ENCODE peak calls at places on chromosomes 2 and 18, in eight cellular contexts. E is sigmoid colon, I is esophagus squamous epithelium, N is spleen, W is H1, T is transverse colon, K is uterus, Q is thyroid gland. B is an unnamed sample.

GRCh38 chr18:67589325-67589724 is 72.8 kb upstream of the DSEL start:
- DNase-seq in E (no peak), I (no peak), N (no peak), W (no peak), T (no peak), K (no peak), Q (no peak), B (no peak)

GRCh38 chr2:164479460-164479859 is 141.8 kb downstream of the GRB14 start:
- DNase-seq in E (no peak), I (no peak), N (no peak), W (no peak), T (no peak), K (no peak), Q (peak; percentile 45), B (peak; percentile 55)

GRCh38 chr2:1723397-1724042 is 20.8 kb downstream of the PXDN start:
- DNase-seq in E (no peak), I (no peak), N (no peak), W (no peak), T (no peak), K (no peak), Q (no peak), B (no peak)

GRCh38 chr2:238925281-238925680 is 77.4 kb downstream of the TWIST2 start:
- DNase-seq in E (peak; percentile 50), I (no peak), N (peak; percentile 54), W (no peak), T (no peak), K (no peak), Q (no peak), B (no peak)

GRCh38 chr2:55364189-55365055 is 55.2 kb downstream of the CCDC88A start:
- DNase-seq in E (peak; percentile 79), I (no peak), N (no peak), W (no peak), T (no peak), K (peak; percentile 38), Q (peak; percentile 43), B (peak; percentile 60)

GRCh38 chr18:39448942-39449341 is 1883.3 kb upstream of the CELF4 start:
- DNase-seq in E (no peak), I (no peak), N (no peak), W (no peak), T (no peak), K (no peak), Q (no peak), B (no peak)

GRCh38 chr18:76412010-76412817 is 82.8 kb downstream of the ZNF516 start:
- DNase-seq in E (peak; percentile 71), I (no peak), N (no peak), W (no peak), T (peak; percentile 9), K (peak; percentile 55), Q (no peak), B (no peak)

GRCh38 chr2:160365691-160366367 is 127.8 kb downstream of the RBMS1 start:
- DNase-seq in E (peak; percentile 81), I (no peak), N (no peak), W (no peak), T (peak; percentile 71), K (peak; percentile 58), Q (no peak), B (peak; percentile 53)

GRCh38 chr2:15596968-15597367 is 5.3 kb downstream of the DDX1 start:
- DNase-seq in E (no peak), I (no peak), N (no peak), W (no peak), T (no peak), K (no peak), Q (no peak), B (no peak)

GRCh38 chr2:102489646-102490045 is 16.6 kb downstream of the SLC9A4 start:
- DNase-seq in E (no peak), I (no peak), N (no peak), W (no peak), T (no peak), K (no peak), Q (no peak), B (no peak)

GRCh38 chr2:25098558-25099486 is 56.9 kb downstream of the EFR3B start:
- DNase-seq in E (peak; percentile 83), I (no peak), N (no peak), W (no peak), T (peak; percentile 8), K (peak; percentile 33), Q (peak; percentile 55), B (peak; percentile 51)

GRCh38 chr2:172084734-172085459 is 410 bp upstream of the DLX1 start:
- DNase-seq in E (peak; percentile 86), I (peak; percentile 14), N (peak; percentile 88), W (no peak), T (peak; percentile 69), K (peak; percentile 53), Q (peak; percentile 52), B (peak; percentile 75)

GRCh38 chr2:173122936-173123335 is 47.3 kb downstream of the MAP3K20 start:
- DNase-seq in E (no peak), I (no peak), N (no peak), W (no peak), T (no peak), K (no peak), Q (no peak), B (no peak)

GRCh38 chr2:234422242-234422641 is 74.6 kb downstream of the ARL4C start:
- DNase-seq in E (no peak), I (no peak), N (no peak), W (no peak), T (peak; percentile 31), K (no peak), Q (no peak), B (no peak)

GRCh38 chr2:113173563-113174368 is at the start of gene PSD4:
- DNase-seq in E (no peak), I (peak; percentile 73), N (peak; percentile 97), W (no peak), T (peak; percentile 82), K (no peak), Q (peak; percentile 61), B (peak; percentile 33)
- TF ChIP-seq POLR2A in E (no peak), I (no peak), N (no peak), W (no peak), T (peak; percentile 34), K (no peak), Q (no peak), B (no peak)

DNA sequence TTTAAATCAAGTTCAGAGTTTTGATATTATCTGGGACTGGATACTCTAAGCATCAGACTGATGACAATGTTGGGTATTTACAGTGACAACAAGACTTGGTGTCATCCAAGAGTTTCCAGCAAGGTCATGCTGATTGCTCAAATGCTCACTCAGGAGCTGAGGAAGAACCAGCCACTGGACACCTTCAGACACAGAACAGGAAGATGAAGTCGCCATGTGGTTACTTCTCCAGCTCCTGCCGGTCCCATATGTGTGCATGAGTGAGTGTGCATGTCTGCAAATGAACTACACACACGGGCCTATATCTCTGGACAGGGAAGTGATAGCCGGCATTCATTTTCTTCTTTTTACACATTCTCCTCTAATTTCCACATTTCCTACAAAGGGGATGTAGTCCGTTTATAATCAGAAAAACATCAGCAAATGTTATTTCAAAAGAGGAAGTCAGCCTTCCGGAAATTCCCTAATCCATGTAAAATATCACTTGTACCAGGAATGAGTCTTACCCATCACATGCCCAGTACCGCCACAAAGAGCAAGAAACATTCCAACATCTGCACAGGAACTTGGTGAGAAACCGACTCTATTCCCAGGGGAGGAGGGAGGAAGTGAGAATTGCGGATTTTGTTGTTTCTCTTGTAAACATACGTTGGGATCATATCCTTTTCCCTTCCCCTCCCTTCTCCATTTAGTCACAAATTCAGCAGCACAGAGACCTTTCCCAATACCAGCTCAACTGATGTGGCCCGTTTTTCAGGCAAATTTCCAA is 10.8 kb downstream of the RFX8 start:
- DNase-seq in E (no peak), I (no peak), N (no peak), W (no peak), T (no peak), K (no peak), Q (no peak), B (no peak)
- TF ChIP-seq POLR2A in E (no peak), I (no peak), N (no peak), W (no peak), T (no peak), K (no peak), Q (no peak), B (no peak)

GRCh38 chr18:35582310-35582682 is 756 bp downstream of the GALNT1 start:
- DNase-seq in E (no peak), I (no peak), N (no peak), W (no peak), T (no peak), K (no peak), Q (no peak), B (no peak)

GRCh38 chr18:35582899-35583558 is 1.5 kb downstream of the GALNT1 start:
- DNase-seq in E (no peak), I (no peak), N (no peak), W (no peak), T (no peak), K (no peak), Q (peak; percentile 17), B (no peak)

GRCh38 chr18:35581555-35582309 is at the start of gene GALNT1:
- DNase-seq in E (no peak), I (no peak), N (peak; percentile 91), W (no peak), T (no peak), K (peak; percentile 18), Q (peak; percentile 17), B (peak; percentile 32)

GRCh38 chr18:35578481-35578880 is 3.1 kb upstream of the GALNT1 start:
- DNase-seq in E (no peak), I (no peak), N (no peak), W (no peak), T (no peak), K (no peak), Q (peak; percentile 6), B (no peak)

DNA sequence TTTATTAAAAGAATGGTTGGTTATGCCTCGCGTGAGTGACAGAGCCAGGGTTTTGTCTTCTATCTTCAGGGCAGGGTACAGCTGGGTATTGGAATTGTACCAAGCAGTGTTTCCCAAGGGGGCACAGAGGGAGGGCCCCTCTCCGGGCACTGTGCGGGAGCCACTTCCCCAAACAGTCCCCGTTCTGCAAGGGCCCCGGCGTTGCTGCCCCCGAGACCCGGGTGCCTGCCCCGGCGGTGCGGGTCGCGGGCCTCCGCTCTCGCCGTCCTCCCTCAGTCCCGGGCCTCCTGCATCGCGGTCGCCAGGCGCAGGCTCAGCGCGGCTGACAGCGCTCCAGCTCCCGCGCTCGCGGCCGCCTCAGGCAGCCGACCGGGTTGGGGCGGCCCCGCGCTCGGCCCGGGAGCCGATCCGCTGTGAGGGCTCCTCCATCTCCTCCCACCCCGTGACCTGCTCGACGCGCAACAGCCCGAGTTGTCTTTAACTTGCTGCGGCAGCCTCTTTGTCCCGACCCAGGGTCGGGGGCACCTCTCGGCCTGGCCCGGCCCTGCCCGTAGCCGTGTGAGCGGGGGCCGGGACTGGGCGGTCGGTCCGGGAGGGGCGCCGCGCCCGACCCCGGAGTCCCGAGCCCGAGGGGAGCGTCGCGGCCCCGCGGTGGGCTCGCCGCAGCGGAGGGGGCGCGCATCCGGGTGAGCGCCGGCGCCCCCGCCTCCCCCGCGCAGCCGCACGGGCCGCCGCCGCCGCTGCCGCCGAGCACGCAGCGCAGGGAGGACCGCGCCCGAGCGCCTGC is 599 bp upstream of the GALNT1 start:
- DNase-seq in E (peak; percentile 81), I (peak; percentile 4), N (peak; percentile 93), W (peak; percentile 7), T (peak; percentile 60), K (peak; percentile 53), Q (peak; percentile 65), B (peak; percentile 67)
- TF ChIP-seq POLR2A in E (no peak), I (no peak), N (no peak), W (no peak), T (no peak), K (no peak), Q (peak; percentile 51), B (no peak)

DNA sequence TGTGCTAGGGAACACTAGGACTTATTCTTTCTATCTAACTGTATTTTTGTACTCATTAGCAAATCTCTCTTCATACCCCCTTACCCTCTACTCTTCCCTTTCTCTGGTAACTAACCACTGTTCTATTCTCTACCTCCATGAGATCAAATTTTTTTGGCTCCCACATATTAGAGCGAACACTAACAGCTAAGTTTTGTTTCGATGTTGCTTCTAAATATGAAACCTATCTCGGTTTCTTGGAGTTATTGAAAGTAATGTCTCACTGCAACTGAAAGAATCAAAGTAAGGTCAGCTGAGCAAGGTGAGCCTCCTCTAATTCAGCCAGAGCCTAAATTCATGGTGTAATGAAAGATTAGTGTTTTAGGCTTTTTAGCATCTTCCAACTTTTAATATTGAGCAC is 957.6 kb downstream of the CPS1 start:
- DNase-seq in E (no peak), I (no peak), N (no peak), W (no peak), T (no peak), K (no peak), Q (no peak), B (no peak)
- TF ChIP-seq POLR2A in E (no peak), I (no peak), N (no peak), W (no peak), T (no peak), K (no peak), Q (no peak), B (no peak)